ENCODE peak calls at places on chromosomes 1 and 21, in ten cellular contexts. One of them, this sample, is unnamed.

GRCh38 chr1:42439940-42440339 is 15.9 kb downstream of the ZMYND12 start:
- DNase-seq in tibial artery: no peak
- DNase-seq in NCI-H2107: no peak
- DNase-seq in cardiac muscle cell: peak
- DNase-seq in neural crest cell: no peak
- DNase-seq in Daoy: peak
- DNase-seq in pancreas: no peak
- DNase-seq in amygdala: no peak
- DNase-seq in stimulated activated CD4-positive, alpha-beta T cell treated with anti-CD3 and anti-CD28 coated beads, Interleukin-4, amount 100 ng/mL, for 48 hours: no peak
- DNase-seq in NCI-H2171 treated with DMSO at 0.1 percent for 48 hours: no peak
- DNase-seq in this sample: no peak

GRCh38 chr1:244154528-244154881 is 103.4 kb downstream of the ZBTB18 start:
- DNase-seq in tibial artery: no peak
- DNase-seq in NCI-H2107: no peak
- DNase-seq in cardiac muscle cell: no peak
- DNase-seq in neural crest cell: no peak
- DNase-seq in Daoy: no peak
- DNase-seq in pancreas: no peak
- DNase-seq in amygdala: no peak
- DNase-seq in stimulated activated CD4-positive, alpha-beta T cell treated with anti-CD3 and anti-CD28 coated beads, Interleukin-4, amount 100 ng/mL, for 48 hours: no peak
- DNase-seq in NCI-H2171 treated with DMSO at 0.1 percent for 48 hours: no peak
- DNase-seq in this sample: no peak

GRCh38 chr21:15311510-15311909 is 246.7 kb upstream of the NRIP1 start:
- DNase-seq in tibial artery: no peak
- DNase-seq in NCI-H2107: no peak
- DNase-seq in cardiac muscle cell: no peak
- DNase-seq in neural crest cell: no peak
- DNase-seq in Daoy: no peak
- DNase-seq in pancreas: no peak
- DNase-seq in amygdala: no peak
- DNase-seq in stimulated activated CD4-positive, alpha-beta T cell treated with anti-CD3 and anti-CD28 coated beads, Interleukin-4, amount 100 ng/mL, for 48 hours: no peak
- DNase-seq in NCI-H2171 treated with DMSO at 0.1 percent for 48 hours: no peak
- DNase-seq in this sample: no peak

GRCh38 chr1:36712151-36712550 is 229.4 kb upstream of the CSF3R start:
- DNase-seq in tibial artery: no peak
- DNase-seq in NCI-H2107: no peak
- DNase-seq in cardiac muscle cell: no peak
- DNase-seq in neural crest cell: no peak
- DNase-seq in Daoy: no peak
- DNase-seq in pancreas: no peak
- DNase-seq in amygdala: no peak
- DNase-seq in stimulated activated CD4-positive, alpha-beta T cell treated with anti-CD3 and anti-CD28 coated beads, Interleukin-4, amount 100 ng/mL, for 48 hours: no peak
- DNase-seq in NCI-H2171 treated with DMSO at 0.1 percent for 48 hours: no peak
- DNase-seq in this sample: no peak

GRCh38 chr1:232574867-232575523 is 54.9 kb downstream of the SIPA1L2 start:
- DNase-seq in tibial artery: no peak
- DNase-seq in NCI-H2107: no peak
- DNase-seq in cardiac muscle cell: no peak
- DNase-seq in neural crest cell: no peak
- DNase-seq in Daoy: peak
- DNase-seq in pancreas: no peak
- DNase-seq in amygdala: no peak
- DNase-seq in stimulated activated CD4-positive, alpha-beta T cell treated with anti-CD3 and anti-CD28 coated beads, Interleukin-4, amount 100 ng/mL, for 48 hours: no peak
- DNase-seq in NCI-H2171 treated with DMSO at 0.1 percent for 48 hours: no peak
- DNase-seq in this sample: no peak

GRCh38 chr1:21293537-21294265 is 3.4 kb upstream of the ECE1 start:
- DNase-seq in tibial artery: no peak
- DNase-seq in NCI-H2107: no peak
- DNase-seq in cardiac muscle cell: no peak
- DNase-seq in neural crest cell: no peak
- DNase-seq in Daoy: no peak
- DNase-seq in pancreas: no peak
- DNase-seq in amygdala: no peak
- DNase-seq in stimulated activated CD4-positive, alpha-beta T cell treated with anti-CD3 and anti-CD28 coated beads, Interleukin-4, amount 100 ng/mL, for 48 hours: peak
- DNase-seq in NCI-H2171 treated with DMSO at 0.1 percent for 48 hours: no peak
- DNase-seq in this sample: peak

GRCh38 chr1:153227810-153228209 is 10.4 kb downstream of the PRR9 start:
- DNase-seq in tibial artery: no peak
- DNase-seq in NCI-H2107: no peak
- DNase-seq in cardiac muscle cell: no peak
- DNase-seq in neural crest cell: no peak
- DNase-seq in Daoy: no peak
- DNase-seq in pancreas: no peak
- DNase-seq in amygdala: no peak
- DNase-seq in stimulated activated CD4-positive, alpha-beta T cell treated with anti-CD3 and anti-CD28 coated beads, Interleukin-4, amount 100 ng/mL, for 48 hours: no peak
- DNase-seq in NCI-H2171 treated with DMSO at 0.1 percent for 48 hours: no peak
- DNase-seq in this sample: no peak

GRCh38 chr1:84379128-84379527 is 19.2 kb upstream of the DNASE2B start:
- DNase-seq in tibial artery: no peak
- DNase-seq in NCI-H2107: no peak
- DNase-seq in cardiac muscle cell: peak
- DNase-seq in neural crest cell: no peak
- DNase-seq in Daoy: peak
- DNase-seq in pancreas: no peak
- DNase-seq in amygdala: no peak
- DNase-seq in stimulated activated CD4-positive, alpha-beta T cell treated with anti-CD3 and anti-CD28 coated beads, Interleukin-4, amount 100 ng/mL, for 48 hours: no peak
- DNase-seq in NCI-H2171 treated with DMSO at 0.1 percent for 48 hours: no peak
- DNase-seq in this sample: no peak

This sample was measured in activated CD8-positive, alpha-beta memory T cell treated with anti-CD3 and anti-CD28 coated beads, Interleukin-2, amount 50 U/mL, for 48 hours.